ENCODE peak calls at places on chromosomes 12 and 14, in eight cellular contexts. R is ovary; X is cardiac muscle cell; A is CD8-positive, alpha-beta memory T cell; S is suprapubic skin; J is IMR-90; H is psoas muscle; B is fibroblast of lung. F is an unnamed sample.

GRCh38 chr14:36493761-36494160 is 26.3 kb downstream of the NKX2-1 start:
- DNase-seq in R (no peak), X (no peak), A (no peak), S (no peak), J (no peak), H (no peak), B (no peak), F (no peak)

GRCh38 chr12:87382959-87383591 is 646.1 kb downstream of the C12orf50 start:
- DNase-seq in R (no peak), X (no peak), A (no peak), S (no peak), J (no peak), H (no peak), B (no peak), F (no peak)

GRCh38 chr14:64758711-64759554 is 54.7 kb downstream of the PLEKHG3 start:
- DNase-seq in R (peak; percentile 68), X (peak; percentile 95), A (no peak), S (no peak), J (peak; percentile 97), H (peak; percentile 25), B (peak; percentile 93), F (no peak)

GRCh38 chr14:92637864-92638263 is 110.6 kb downstream of the LGMN start:
- DNase-seq in R (no peak), X (no peak), A (no peak), S (no peak), J (no peak), H (no peak), B (no peak), F (no peak)

GRCh38 chr12:80778005-80778541 is 61.4 kb downstream of the MYF5 start:
- DNase-seq in R (no peak), X (peak; percentile 94), A (no peak), S (no peak), J (peak; percentile 94), H (peak; percentile 11), B (peak; percentile 97), F (peak; percentile 15)

GRCh38 chr12:80766897-80767296 is 50.2 kb downstream of the MYF5 start:
- DNase-seq in R (no peak), X (no peak), A (no peak), S (no peak), J (no peak), H (no peak), B (no peak), F (no peak)

GRCh38 chr12:98002887-98003493 is 512.4 kb upstream of the TMPO start:
- DNase-seq in R (no peak), X (peak; percentile 28), A (no peak), S (no peak), J (peak; percentile 1), H (no peak), B (peak; percentile 60), F (no peak)

GRCh38 chr12:116924558-116925453 is 14.1 kb downstream of the FBXW8 start:
- DNase-seq in R (no peak), X (peak; percentile 57), A (peak; percentile 21), S (no peak), J (peak; percentile 91), H (peak; percentile 34), B (peak; percentile 64), F (no peak)

GRCh38 chr14:56333361-56334279 is 215.4 kb downstream of the PELI2 start:
- DNase-seq in R (no peak), X (peak; percentile 78), A (no peak), S (no peak), J (peak; percentile 93), H (no peak), B (peak; percentile 86), F (no peak)

GRCh38 chr12:124878795-124879516 is 15.3 kb upstream of the SCARB1 start:
- DNase-seq in R (no peak), X (no peak), A (no peak), S (no peak), J (no peak), H (no peak), B (no peak), F (no peak)

DNA sequence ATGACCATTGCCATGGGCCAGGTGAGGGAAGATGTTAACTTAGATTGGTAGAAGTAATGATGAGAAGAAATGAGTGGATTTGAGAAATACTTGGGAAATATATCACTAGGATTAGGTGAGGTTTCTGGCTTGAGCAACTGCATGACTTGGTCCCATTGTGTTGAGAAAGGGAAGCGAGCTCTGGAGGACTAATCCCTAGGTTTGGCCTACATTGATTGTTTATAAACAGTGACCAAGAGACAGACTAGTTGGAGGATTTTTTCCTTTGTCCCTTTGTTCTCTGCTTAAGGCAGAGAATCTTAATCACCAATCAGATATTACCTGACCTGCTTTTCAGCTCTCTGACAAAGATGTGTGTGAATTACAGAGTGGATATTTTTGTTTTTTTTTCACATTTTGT is 100.5 kb downstream of the AEBP2 start:
- DNase-seq in R (no peak), X (no peak), A (no peak), S (no peak), J (no peak), H (no peak), B (no peak), F (no peak)
- H3K4me1 ChIP-seq in R (no peaks in the 10 kb centered on the region), X (no peaks in the 10 kb centered on the region), A (no peaks in the 10 kb centered on the region), S (no peaks in the 10 kb centered on the region), J (peaks cover 2% of the 10 kb centered on the region), H (no peaks in the 10 kb centered on the region), B (no peaks in the 10 kb centered on the region), F (no peaks in the 10 kb centered on the region)

DNA sequence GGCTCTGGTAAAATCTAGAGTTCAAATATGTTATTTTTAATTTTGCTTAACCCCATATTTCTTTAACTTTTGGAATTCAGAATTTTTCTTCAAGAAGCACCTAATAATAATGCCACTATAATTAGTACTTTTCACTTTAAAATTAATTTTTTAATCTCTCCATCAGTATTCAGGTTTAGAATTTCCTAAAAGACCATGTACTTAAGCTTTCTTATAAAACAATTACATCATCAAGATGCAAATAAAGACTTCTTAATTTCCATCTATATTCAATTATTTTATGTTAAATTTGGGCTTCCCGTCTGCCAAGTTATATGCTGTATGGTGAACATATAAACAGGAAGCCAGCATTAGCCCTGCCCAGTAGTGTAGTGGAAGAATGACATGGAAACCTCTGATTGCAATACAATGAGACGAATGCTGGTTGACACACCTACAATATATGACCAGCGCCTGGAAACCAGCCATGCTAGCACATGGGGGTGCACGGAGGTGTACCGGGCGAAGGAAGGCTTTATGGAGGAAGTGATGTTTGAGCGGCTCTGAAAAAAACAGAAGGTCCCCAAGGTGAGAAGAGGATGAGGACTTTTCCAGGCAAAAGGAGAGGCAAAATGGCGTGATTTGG is 82.2 kb downstream of the LLPH start:
- DNase-seq in R (no peak), X (no peak), A (no peak), S (no peak), J (no peak), H (no peak), B (no peak), F (peak; percentile 59)
- H3K27me3 ChIP-seq in R (no peaks in the 10 kb centered on the region), X (no peaks in the 10 kb centered on the region), A (peaks cover 4% of the 10 kb centered on the region), S (no peaks in the 10 kb centered on the region), J (no peaks in the 10 kb centered on the region), H (no peaks in the 10 kb centered on the region), B (no peaks in the 10 kb centered on the region), F (no peaks in the 10 kb centered on the region)

DNA sequence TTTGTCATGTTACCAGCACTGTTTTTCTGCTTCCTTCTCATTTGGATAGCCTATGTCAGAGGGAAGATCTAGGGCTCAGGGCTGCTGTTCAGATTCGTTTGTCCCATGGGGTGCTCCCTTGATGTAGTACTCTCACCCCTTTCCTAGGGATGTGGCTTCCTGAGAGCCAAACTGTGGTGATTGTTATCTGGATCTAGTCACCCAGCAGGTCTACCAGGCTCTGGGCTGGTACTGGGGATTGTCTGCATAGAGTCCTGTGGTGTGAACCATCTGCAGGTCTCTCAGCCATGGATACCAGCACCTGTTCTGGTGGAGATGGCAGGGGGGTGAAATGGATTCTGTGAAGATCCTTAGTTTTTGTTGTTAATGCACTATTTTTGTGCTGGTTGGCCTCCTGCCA is 5.5 kb upstream of the SERPINA11 start:
- DNase-seq in R (no peak), X (no peak), A (no peak), S (no peak), J (no peak), H (no peak), B (no peak), F (no peak)
- H3K4me1 ChIP-seq in R (no peaks in the 10 kb centered on the region), X (no peaks in the 10 kb centered on the region), A (no peaks in the 10 kb centered on the region), S (peaks cover 5% of the 10 kb centered on the region), J (no peaks in the 10 kb centered on the region), H (no peaks in the 10 kb centered on the region), B (no peaks in the 10 kb centered on the region), F (no peaks in the 10 kb centered on the region)

GRCh38 chr14:22070119-22070982 is 396.7 kb upstream of the OR4E1 start:
- DNase-seq in R (no peak), X (peak; percentile 6), A (peak; percentile 10), S (no peak), J (no peak), H (peak; percentile 34), B (peak; percentile 0), F (peak; percentile 68)
- H3K27me3 ChIP-seq in R (no peaks in the 10 kb centered on the region), X (peaks cover 6% of the 10 kb centered on the region), A (no peaks in the 10 kb centered on the region), S (no peaks in the 10 kb centered on the region), J (peaks cover 6% of the 10 kb centered on the region), H (no peaks in the 10 kb centered on the region), B (no peaks in the 10 kb centered on the region), F (no peaks in the 10 kb centered on the region)

GRCh38 chr12:65891219-65891618 is 66.9 kb downstream of the HMGA2 start:
- DNase-seq in R (no peak), X (no peak), A (no peak), S (no peak), J (peak; percentile 57), H (no peak), B (peak; percentile 41), F (no peak)

GRCh38 chr12:65891987-65892481 is 67.8 kb downstream of the HMGA2 start:
- DNase-seq in R (peak; percentile 71), X (peak; percentile 98), A (no peak), S (peak; percentile 90), J (peak; percentile 99), H (peak; percentile 75), B (peak; percentile 99), F (no peak)

GRCh38 chr12:65894127-65894526 is 69.8 kb downstream of the HMGA2 start:
- DNase-seq in R (no peak), X (no peak), A (no peak), S (no peak), J (peak; percentile 67), H (no peak), B (no peak), F (no peak)

GRCh38 chr12:65894624-65895023 is 70.3 kb downstream of the HMGA2 start:
- DNase-seq in R (no peak), X (no peak), A (no peak), S (no peak), J (no peak), H (no peak), B (no peak), F (no peak)

GRCh38 chr12:65892905-65893304 is 68.6 kb downstream of the HMGA2 start:
- DNase-seq in R (no peak), X (peak; percentile 58), A (no peak), S (no peak), J (peak; percentile 87), H (no peak), B (peak; percentile 72), F (no peak)
- H3K4me1 ChIP-seq in R (no peaks in the 10 kb centered on the region), X (peaks cover 29% of the 10 kb centered on the region), A (no peaks in the 10 kb centered on the region), S (peaks cover 21% of the 10 kb centered on the region), J (peaks cover 29% of the 10 kb centered on the region), H (peaks cover 15% of the 10 kb centered on the region), B (peaks cover 32% of the 10 kb centered on the region), F (no peaks in the 10 kb centered on the region)

GRCh38 chr12:132550830-132551229 is 59.6 kb downstream of the LRCOL1 start:
- DNase-seq in R (no peak), X (no peak), A (no peak), S (no peak), J (no peak), H (no peak), B (no peak), F (no peak)
- H3K27me3 ChIP-seq in R (no peaks in the 10 kb centered on the region), X (no peaks in the 10 kb centered on the region), A (no peaks in the 10 kb centered on the region), S (no peaks in the 10 kb centered on the region), J (no peaks in the 10 kb centered on the region), H (no peaks in the 10 kb centered on the region), B (no peaks in the 10 kb centered on the region), F (no peaks in the 10 kb centered on the region)